ENCODE peak calls at places on chromosomes 6 and 20, in eight cellular contexts. M, Y, P, Z, O, E, U and N are unnamed samples.

GRCh38 chr6:392441-393390 is 1.2 kb downstream of the IRF4 start:
- DNase-seq in P (no peak), Z (peak; percentile 29), E (no peak), M (no peak), Y (no peak), U (no peak), O (no peak), N (no peak)

GRCh38 chr20:36795691-36796090 is 22.1 kb upstream of the DSN1 start:
- DNase-seq in U (no peak), Y (no peak), Z (no peak), E (no peak), M (no peak), P (no peak), O (no peak), N (no peak)

GRCh38 chr20:58131111-58131510 is 97.3 kb downstream of the ANKRD60 start:
- DNase-seq in Z (peak; percentile 17), P (no peak), M (no peak), E (no peak), O (no peak), U (no peak), Y (no peak), N (no peak)

GRCh38 chr6:165484178-165484889 is 174.9 kb upstream of the C6orf118 start:
- DNase-seq in E (no peak), O (no peak), U (no peak), Y (no peak), M (no peak), P (no peak), Z (peak; percentile 5), N (no peak)

GRCh38 chr6:169326067-169326799 is 72.6 kb upstream of the THBS2 start:
- DNase-seq in Z (peak; percentile 6), U (peak; percentile 9), E (peak; percentile 22), O (no peak), Y (no peak), M (no peak), P (no peak), N (no peak)

GRCh38 chr6:168838000-168838399 is 397.0 kb downstream of the SMOC2 start:
- DNase-seq in Y (no peak), E (no peak), M (no peak), Z (no peak), O (no peak), P (no peak), U (no peak), N (no peak)

GRCh38 chr6:108115598-108116058 is 41.1 kb upstream of the OSTM1 start:
- DNase-seq in E (no peak), M (no peak), O (no peak), P (no peak), Y (peak; percentile 65), Z (peak; percentile 39), U (peak; percentile 45), N (no peak)

GRCh38 chr6:167815296-167815980 is 11.3 kb upstream of the AFDN start:
- DNase-seq in Z (no peak), P (no peak), Y (no peak), U (no peak), O (no peak), E (no peak), M (no peak), N (no peak)

GRCh38 chr6:16044211-16044643 is 84.7 kb upstream of the MYLIP start:
- DNase-seq in O (no peak), M (no peak), Z (no peak), Y (no peak), P (no peak), U (no peak), E (no peak), N (no peak)

GRCh38 chr6:29531668-29532067 is 27.9 kb downstream of the UBD start:
- DNase-seq in P (no peak), U (no peak), E (no peak), Y (peak; percentile 36), M (no peak), O (peak; percentile 11), Z (no peak), N (no peak)

GRCh38 chr20:24109008-24109407 is 120.4 kb upstream of the GGTLC1 start:
- DNase-seq in U (peak; percentile 37), M (peak; percentile 48), O (no peak), E (no peak), Y (no peak), P (no peak), Z (no peak), N (no peak)

GRCh38 chr6:36836091-36836770 is 3.0 kb downstream of the CPNE5 start:
- DNase-seq in E (no peak), Y (no peak), M (no peak), O (no peak), P (no peak), Z (no peak), U (no peak), N (no peak)

GRCh38 chr6:4727671-4728435 is 48.4 kb upstream of the CDYL start:
- DNase-seq in Z (no peak), O (peak; percentile 3), P (no peak), U (peak; percentile 87), Y (peak; percentile 44), M (no peak), E (peak; percentile 10), N (no peak)

GRCh38 chr20:12570371-12570770 is 438.4 kb upstream of the SPTLC3 start:
- DNase-seq in O (no peak), E (no peak), P (no peak), Z (peak; percentile 27), Y (no peak), M (no peak), U (peak; percentile 3), N (no peak)

GRCh38 chr6:19838442-19839236 is 1.5 kb downstream of the ID4 start:
- DNase-seq in P (no peak), M (no peak), U (peak; percentile 41), Z (peak; percentile 50), O (no peak), E (no peak), Y (peak; percentile 24), N (no peak)

GRCh38 chr6:90290991-90291390 is 5.7 kb downstream of the BACH2 start:
- DNase-seq in O (no peak), E (no peak), U (no peak), Y (no peak), Z (no peak), P (no peak), M (no peak), N (no peak)

GRCh38 chr20:29313481-29313880 is 1944.0 kb upstream of the DEFB115 start:
- DNase-seq in Z (no peak), M (no peak), P (no peak), E (no peak), U (no peak), O (no peak), Y (no peak), N (no peak)

GRCh38 chr20:58800134-58800650 is 50.5 kb downstream of the GNAS-AS1 start:
- DNase-seq in P (no peak), O (no peak), Y (no peak), Z (peak; percentile 9), E (no peak), M (no peak), U (no peak), N (no peak)

GRCh38 chr20:14672066-14672465 is 334.7 kb upstream of the FLRT3 start:
- DNase-seq in Z (no peak), Y (no peak), M (no peak), E (no peak), O (no peak), U (no peak), P (no peak), N (no peak)

GRCh38 chr6:16876201-16876600 is 114.9 kb upstream of the ATXN1 start:
- DNase-seq in Z (no peak), Y (no peak), O (no peak), E (peak; percentile 45), M (no peak), U (no peak), P (no peak), N (no peak)

GRCh38 chr6:12709116-12709515 is 7.5 kb upstream of the PHACTR1 start:
- DNase-seq in O (no peak), M (no peak), E (peak; percentile 32), P (no peak), Z (no peak), Y (no peak), U (no peak), N (no peak)

GRCh38 chr6:35731414-35731735 is 5.5 kb upstream of the ARMC12 start:
- DNase-seq in E (peak; percentile 57), Z (peak; percentile 94), O (peak; percentile 91), Y (peak; percentile 95), M (peak; percentile 79), P (peak; percentile 87), U (peak; percentile 86), N (peak; percentile 88)

GRCh38 chr6:46684771-46685170 is 2.9 kb upstream of the TDRD6 start:
- DNase-seq in U (no peak), M (no peak), Y (no peak), Z (no peak), E (peak; percentile 13), P (no peak), O (no peak), N (no peak)

GRCh38 chr6:144710207-144710606 is 425.1 kb downstream of the UTRN start:
- DNase-seq in U (no peak), P (peak; percentile 62), Z (no peak), Y (no peak), E (peak; percentile 93), M (no peak), O (no peak), N (no peak)

GRCh38 chr6:24763578-24763977 is 11.2 kb upstream of the GMNN start:
- DNase-seq in P (no peak), O (no peak), Z (no peak), E (no peak), M (no peak), Y (no peak), U (peak; percentile 97), N (no peak)

GRCh38 chr6:168908887-168909286 is 344.8 kb downstream of the THBS2 start:
- DNase-seq in M (no peak), Z (no peak), U (no peak), Y (no peak), E (peak; percentile 50), P (peak; percentile 38), O (no peak), N (no peak)

GRCh38 chr6:52243282-52243893 is 912 bp downstream of the IL17F start:
- DNase-seq in P (no peak), U (no peak), M (no peak), Y (no peak), Z (no peak), E (no peak), O (no peak), N (no peak)